ENCODE peak calls at places on chromosomes 16 and 17, in four cellular contexts. M is lung, J is right atrium auricular region, D is psoas muscle. Y is an unnamed sample.
A peak's percentile ranks its signal among the peaks of the same experiment; 100 is the strongest.

GRCh38 chr16:84396537-84397008 is 28.2 kb downstream of the ATP2C2 start:
- DNase-seq in M (peak; percentile 83), J (no peak), D (no peak), Y (peak; percentile 82)

GRCh38 chr17:74871329-74872076 is 1.3 kb downstream of the FDXR start:
- DNase-seq in M (no peak), J (no peak), D (no peak), Y (no peak)

GRCh38 chr16:83734136-83734535 is 73.6 kb upstream of the HSBP1 start:
- DNase-seq in M (no peak), J (no peak), D (no peak), Y (no peak)

GRCh38 chr16:73572135-73572534 is 524.2 kb upstream of the ZFHX3 start:
- DNase-seq in M (peak; percentile 68), J (peak; percentile 64), D (peak; percentile 77), Y (peak; percentile 63)

GRCh38 chr17:50319630-50320029 is 26.3 kb upstream of the XYLT2 start:
- DNase-seq in M (no peak), J (no peak), D (no peak), Y (no peak)

GRCh38 chr17:81412490-81413093 is 17.3 kb downstream of the BAHCC1 start:
- DNase-seq in M (no peak), J (no peak), D (peak; percentile 75), Y (no peak)

GRCh38 chr16:84454611-84455010 is 49.8 kb downstream of the MEAK7 start:
- DNase-seq in M (no peak), J (no peak), D (no peak), Y (no peak)

GRCh38 chr16:77963185-77964044 is 58.9 kb upstream of the CLEC3A start:
- DNase-seq in M (no peak), J (no peak), D (no peak), Y (no peak)

GRCh38 chr17:58344047-58344790 is 7.8 kb downstream of the SUPT4H1 start:
- DNase-seq in M (no peak), J (no peak), D (no peak), Y (no peak)

GRCh38 chr16:67657751-67658518 is 2.1 kb downstream of the ACD start:
- DNase-seq in M (no peak), J (no peak), D (no peak), Y (no peak)

GRCh38 chr17:61312406-61313295 is 87.0 kb upstream of the TBX2 start:
- DNase-seq in M (no peak), J (no peak), D (no peak), Y (no peak)

GRCh38 chr17:40063034-40063765 is 435 bp downstream of the THRA start:
- DNase-seq in M (peak; percentile 62), J (no peak), D (peak; percentile 80), Y (no peak)

GRCh38 chr16:69503244-69503643 is 62.5 kb upstream of the NFAT5 start:
- DNase-seq in M (no peak), J (no peak), D (no peak), Y (no peak)

GRCh38 chr17:7058831-7059447 is 15.0 kb upstream of the SLC16A11 start:
- DNase-seq in M (no peak), J (no peak), D (no peak), Y (no peak)

GRCh38 chr17:19769946-19770652 is 22.0 kb upstream of the ALDH3A1 start:
- DNase-seq in M (no peak), J (peak; percentile 38), D (no peak), Y (no peak)
- H3K27ac ChIP-seq in M (no peak overlapping the region), J (no peak overlapping the region), D (no peak overlapping the region), Y (peak overlapping the region; percentile 48)

GRCh38 chr17:65104973-65105372 is 32.2 kb upstream of the RGS9 start:
- DNase-seq in M (no peak), J (no peak), D (no peak), Y (no peak)

GRCh38 chr17:65109543-65109942 is 27.6 kb upstream of the RGS9 start:
- DNase-seq in M (no peak), J (no peak), D (no peak), Y (no peak)

GRCh38 chr17:65109990-65110680 is 27.0 kb upstream of the RGS9 start:
- DNase-seq in M (no peak), J (no peak), D (no peak), Y (no peak)

GRCh38 chr17:65104541-65104940 is 32.6 kb upstream of the RGS9 start:
- DNase-seq in M (no peak), J (no peak), D (no peak), Y (no peak)

DNA sequence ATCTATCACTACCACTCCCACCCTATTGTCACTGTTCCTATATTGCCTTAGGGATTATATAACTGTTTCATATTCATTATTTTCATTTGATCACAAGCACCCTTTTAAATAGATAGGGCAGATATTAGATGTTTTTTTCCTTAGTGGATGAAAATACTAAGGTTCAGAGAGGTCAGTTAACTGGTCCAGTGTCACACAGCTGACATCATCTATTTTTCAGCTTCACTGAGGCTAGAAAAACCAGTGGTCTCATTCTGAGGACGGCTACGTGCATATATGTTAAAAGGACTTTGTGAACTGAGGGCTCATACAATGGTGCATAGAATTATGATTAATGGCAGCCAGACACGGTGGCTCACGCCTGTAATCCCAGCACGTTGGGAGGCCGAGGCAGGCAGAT is 29.0 kb upstream of the RGS9 start:
- DNase-seq in M (no peak), J (no peak), D (no peak), Y (no peak)
- H3K27ac ChIP-seq in M (no peak overlapping the region), J (no peak overlapping the region), D (peak overlapping the region; percentile 68), Y (no peak overlapping the region)

GRCh38 chr17:38848557-38848891 is 5.0 kb downstream of the RPL23 start:
- DNase-seq in M (no peak), J (no peak), D (no peak), Y (no peak)

GRCh38 chr17:38852771-38853291 is 690 bp downstream of the RPL23 start:
- DNase-seq in M (no peak), J (no peak), D (no peak), Y (no peak)

GRCh38 chr17:38851434-38851833 is 2.1 kb downstream of the RPL23 start:
- DNase-seq in M (no peak), J (no peak), D (no peak), Y (no peak)

GRCh38 chr17:38850374-38850773 is 3.1 kb downstream of the RPL23 start:
- DNase-seq in M (no peak), J (no peak), D (no peak), Y (no peak)

GRCh38 chr17:38848939-38849563 is 4.5 kb downstream of the RPL23 start:
- DNase-seq in M (no peak), J (no peak), D (no peak), Y (no peak)
- H3K27ac ChIP-seq in M (no peak overlapping the region), J (no peak overlapping the region), D (no peak overlapping the region), Y (no peak overlapping the region)

DNA sequence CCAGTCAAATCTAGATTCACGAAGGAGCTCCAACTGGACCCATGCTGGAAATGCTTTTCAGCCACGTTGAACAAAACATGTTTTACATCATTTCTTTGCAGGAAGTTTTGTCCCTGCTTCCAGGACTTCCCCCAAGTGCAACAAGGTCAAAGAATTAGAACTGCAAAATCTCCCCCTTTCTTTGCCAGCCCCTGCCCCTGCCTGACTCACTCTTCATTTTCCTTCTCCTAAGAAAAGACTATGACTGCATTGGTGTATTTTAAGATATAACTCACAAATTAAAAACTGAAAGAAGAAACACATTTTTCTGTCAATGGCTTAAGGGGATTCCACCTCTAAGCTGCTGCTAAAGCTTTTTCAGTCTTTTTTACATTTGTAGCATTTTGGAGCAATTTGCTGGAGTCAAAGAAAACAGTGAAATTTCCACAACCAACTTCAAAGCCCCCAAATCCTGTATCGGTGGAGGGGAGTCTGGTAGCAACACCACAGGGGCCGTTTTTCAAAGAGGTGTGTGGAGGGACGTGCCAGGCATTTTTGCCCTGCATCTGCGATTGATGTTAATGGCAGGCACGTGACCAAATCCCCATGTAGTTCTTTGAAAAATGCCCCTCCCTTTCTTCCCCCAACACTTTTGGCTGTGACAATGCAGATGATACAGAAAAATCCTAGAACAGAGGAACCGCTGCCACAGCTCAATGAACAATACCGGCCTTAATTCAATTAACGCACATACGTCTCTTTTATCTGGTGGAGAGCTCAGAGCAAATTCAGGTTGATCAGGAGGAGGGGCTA is 28.6 kb downstream of the MAF start:
- DNase-seq in M (no peak), J (no peak), D (no peak), Y (no peak)
- H3K27ac ChIP-seq in M (no peak overlapping the region), J (no peak overlapping the region), D (no peak overlapping the region), Y (no peak overlapping the region)

DNA sequence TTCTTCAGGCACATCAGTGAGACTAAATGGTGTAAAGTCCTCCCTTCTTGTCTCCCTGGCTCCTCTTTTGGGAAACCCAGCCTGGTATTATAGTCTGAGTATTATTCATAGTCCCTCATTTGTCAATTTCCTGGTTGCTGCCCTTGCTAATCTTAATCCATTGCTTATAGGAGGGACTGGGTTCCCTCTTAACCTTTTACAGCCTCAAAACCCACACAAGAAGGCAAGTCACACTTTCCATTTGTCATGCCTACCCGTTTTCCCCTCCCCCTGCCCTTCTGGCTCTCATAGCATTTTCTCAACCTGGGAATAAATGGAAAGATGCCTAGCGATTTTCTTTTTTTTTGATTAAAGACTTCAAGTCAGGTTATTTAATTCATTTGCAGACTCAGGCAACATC is 124.8 kb downstream of the MAP2K6 start:
- DNase-seq in M (no peak), J (no peak), D (no peak), Y (no peak)
- H3K27ac ChIP-seq in M (no peak overlapping the region), J (no peak overlapping the region), D (no peak overlapping the region), Y (no peak overlapping the region)

GRCh38 chr17:32820440-32820839 is 56.5 kb downstream of the MYO1D start:
- DNase-seq in M (no peak), J (no peak), D (no peak), Y (no peak)

GRCh38 chr17:32822996-32823395 is 53.9 kb downstream of the MYO1D start:
- DNase-seq in M (no peak), J (no peak), D (no peak), Y (no peak)

GRCh38 chr17:32815460-32815859 is 61.5 kb downstream of the MYO1D start:
- DNase-seq in M (no peak), J (no peak), D (no peak), Y (no peak)

GRCh38 chr17:32819787-32820186 is 57.1 kb downstream of the MYO1D start:
- DNase-seq in M (no peak), J (no peak), D (no peak), Y (no peak)

DNA sequence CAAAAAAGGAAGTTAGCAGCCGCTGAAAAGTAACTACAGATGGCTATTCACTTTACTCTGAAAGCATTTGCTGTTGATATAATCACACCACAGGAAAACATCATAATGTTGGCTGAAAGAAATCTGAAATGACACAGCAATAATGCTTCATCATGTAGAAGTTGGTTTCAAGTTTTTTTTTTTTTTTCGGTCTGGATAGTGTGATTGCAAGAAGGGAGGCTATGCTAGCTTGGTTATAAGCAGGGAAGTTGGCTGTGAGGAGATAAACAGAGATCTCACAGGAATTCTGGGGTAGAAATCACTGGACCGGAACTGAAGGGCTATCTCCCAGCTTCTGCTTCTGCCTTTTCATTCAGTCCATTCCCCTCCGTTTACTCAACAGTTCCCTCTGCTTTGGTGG is 57.9 kb downstream of the MYO1D start:
- DNase-seq in M (no peak), J (no peak), D (no peak), Y (no peak)
- H3K27ac ChIP-seq in M (peak overlapping the region; percentile 39), J (peak overlapping the region; percentile 54), D (peak overlapping the region; percentile 64), Y (no peak overlapping the region)

Y was measured in prostate gland.